ENCODE peak calls at places on chromosomes 2 and 18, in five cellular contexts. R is AG08395; T is activated effector memory CD4-positive, alpha-beta T cell treated with anti-CD3 and anti-CD28 coated beads, Interleukin-2, amount 50 U/mL, for 16 hours; P is endothelial cell; K is IMR-90. M is an unnamed sample.

GRCh38 chr2:213148572-213149331 is 2.7 kb downstream of the IKZF2 start:
- DNase-seq in R (no peak), T (no peak), P (no peak), K (no peak), M (no peak)

GRCh38 chr18:61892683-61893303 is at the start of gene RNF152:
- DNase-seq in R (peak; percentile 23), T (peak; percentile 73), P (peak; percentile 41), K (peak; percentile 25), M (peak; percentile 34)

GRCh38 chr2:224268441-224268840 is 133.5 kb downstream of the FAM124B start:
- DNase-seq in R (peak; percentile 45), T (no peak), P (no peak), K (peak; percentile 94), M (peak; percentile 30)

GRCh38 chr2:183348492-183348891 is 224.2 kb downstream of the NUP35 start:
- DNase-seq in R (no peak), T (no peak), P (no peak), K (no peak), M (no peak)

GRCh38 chr18:31576670-31577069 is 15.0 kb upstream of the TTR start:
- DNase-seq in R (no peak), T (no peak), P (no peak), K (no peak), M (no peak)

GRCh38 chr2:142012797-142013196 is 118.0 kb downstream of the LRP1B start:
- DNase-seq in R (no peak), T (no peak), P (no peak), K (no peak), M (no peak)

GRCh38 chr2:239375278-239376061 is 25.4 kb downstream of the HDAC4 start:
- DNase-seq in R (no peak), T (peak; percentile 60), P (no peak), K (no peak), M (no peak)

GRCh38 chr2:80122675-80123074 is 181.9 kb downstream of the LRRTM1 start:
- DNase-seq in R (no peak), T (no peak), P (no peak), K (no peak), M (no peak)

GRCh38 chr2:193542762-193543161 is 1348.0 kb upstream of the TMEFF2 start:
- DNase-seq in R (no peak), T (no peak), P (no peak), K (no peak), M (no peak)

GRCh38 chr2:109196081-109196875 is 67.3 kb downstream of the SH3RF3 start:
- DNase-seq in R (no peak), T (no peak), P (no peak), K (no peak), M (no peak)

GRCh38 chr18:7317804-7318231 is 86.9 kb downstream of the LRRC30 start:
- DNase-seq in R (no peak), T (no peak), P (no peak), K (no peak), M (no peak)

GRCh38 chr2:156907806-156908205 is 349.7 kb upstream of the GALNT5 start:
- DNase-seq in R (no peak), T (no peak), P (no peak), K (peak; percentile 32), M (no peak)

GRCh38 chr2:226956659-226957058 is 120.8 kb downstream of the RHBDD1 start:
- DNase-seq in R (no peak), T (no peak), P (no peak), K (no peak), M (no peak)

GRCh38 chr2:147094077-147094476 is 750.8 kb upstream of the ACVR2A start:
- DNase-seq in R (no peak), T (no peak), P (no peak), K (no peak), M (no peak)

GRCh38 chr2:234468503-234468902 is 28.4 kb downstream of the ARL4C start:
- DNase-seq in R (no peak), T (no peak), P (no peak), K (no peak), M (no peak)

GRCh38 chr2:240624950-240625621 is at the start of gene GPR35:
- DNase-seq in R (peak; percentile 89), T (peak; percentile 91), P (no peak), K (peak; percentile 43), M (peak; percentile 91)

GRCh38 chr2:127618551-127618950 is 27.4 kb upstream of the GPR17 start:
- DNase-seq in R (no peak), T (peak; percentile 22), P (no peak), K (no peak), M (no peak)

GRCh38 chr18:32213693-32214092 is 23.9 kb downstream of the MEP1B start:
- DNase-seq in R (no peak), T (no peak), P (no peak), K (no peak), M (no peak)

GRCh38 chr18:52160652-52161051 is 179.3 kb upstream of the DCC start:
- DNase-seq in R (no peak), T (no peak), P (no peak), K (no peak), M (peak; percentile 25)

GRCh38 chr2:26086155-26086634 is 52.3 kb downstream of the RAB10 start:
- DNase-seq in R (no peak), T (peak; percentile 66), P (no peak), K (peak; percentile 84), M (no peak)

GRCh38 chr2:186827426-186827825 is 21.5 kb downstream of the ZSWIM2 start:
- DNase-seq in R (peak; percentile 56), T (no peak), P (no peak), K (peak; percentile 75), M (no peak)

GRCh38 chr18:77222464-77222863 is 27.2 kb upstream of the GALR1 start:
- DNase-seq in R (no peak), T (no peak), P (no peak), K (no peak), M (no peak)

GRCh38 chr2:150410809-150411208 is 76.7 kb downstream of the RND3 start:
- DNase-seq in R (peak; percentile 43), T (no peak), P (no peak), K (peak; percentile 49), M (peak; percentile 62)

GRCh38 chr2:10971855-10972348 is 60.2 kb downstream of the KCNF1 start:
- DNase-seq in R (no peak), T (peak; percentile 46), P (no peak), K (no peak), M (no peak)

GRCh38 chr2:118994778-118995177 is 52.8 kb downstream of the MARCO start:
- DNase-seq in R (no peak), T (no peak), P (no peak), K (no peak), M (no peak)

GRCh38 chr2:121368155-121368554 is 83.2 kb upstream of the TFCP2L1 start:
- DNase-seq in R (no peak), T (no peak), P (no peak), K (no peak), M (no peak)

GRCh38 chr2:202121532-202122166 is 48.6 kb downstream of the KIAA2012 start:
- DNase-seq in R (no peak), T (no peak), P (no peak), K (no peak), M (no peak)

GRCh38 chr18:9619990-9620389 is 5.6 kb upstream of the PPP4R1 start:
- DNase-seq in R (no peak), T (no peak), P (no peak), K (peak; percentile 36), M (no peak)

GRCh38 chr2:122514451-122514996 is 759.1 kb downstream of the TSN start:
- DNase-seq in R (no peak), T (no peak), P (no peak), K (no peak), M (no peak)

GRCh38 chr2:241842620-241843211 is 16.0 kb downstream of the PDCD1 start:
- DNase-seq in R (no peak), T (peak; percentile 80), P (no peak), K (no peak), M (peak; percentile 12)

GRCh38 chr2:73386342-73386868 is 769 bp downstream of the ALMS1 start:
- DNase-seq in R (no peak), T (no peak), P (no peak), K (no peak), M (no peak)

GRCh38 chr2:10079931-10080535 is at the start of gene CYS1:
- DNase-seq in R (peak; percentile 59), T (no peak), P (peak; percentile 74), K (no peak), M (peak; percentile 87)

GRCh38 chr2:141814150-141814549 is 316.7 kb downstream of the LRP1B start:
- DNase-seq in R (no peak), T (no peak), P (no peak), K (no peak), M (no peak)

GRCh38 chr2:43513216-43513615 is 82.6 kb downstream of the THADA start:
- DNase-seq in R (peak; percentile 4), T (no peak), P (no peak), K (peak; percentile 36), M (peak; percentile 20)

GRCh38 chr18:39380186-39380714 is 1814.7 kb upstream of the CELF4 start:
- DNase-seq in R (no peak), T (no peak), P (no peak), K (no peak), M (no peak)

GRCh38 chr2:71256421-71256820 is 29.5 kb upstream of the PAIP2B start:
- DNase-seq in R (no peak), T (no peak), P (no peak), K (no peak), M (no peak)

GRCh38 chr2:79292936-79293335 is 133.4 kb upstream of the REG3A start:
- DNase-seq in R (no peak), T (no peak), P (no peak), K (no peak), M (no peak)

GRCh38 chr2:55109219-55109891 is 59.1 kb upstream of the RTN4 start:
- DNase-seq in R (no peak), T (no peak), P (no peak), K (peak; percentile 92), M (no peak)

GRCh38 chr2:120734930-120735611 is 597 bp upstream of the GLI2 start:
- DNase-seq in R (no peak), T (peak; percentile 44), P (no peak), K (peak; percentile 32), M (no peak)